ENCODE peak calls at places on chromosomes 6 and 20, in six cellular contexts. T is H1, E is mesenchymal stem cell, B is IMR-90, V is mesendoderm, M is H9. K is an unnamed sample.

GRCh38 chr6:167428664-167429063 is 103.8 kb downstream of the TTLL2 start:
- DNase-seq in T (no peak), E (no peak), B (no peak), V (no peak), M (no peak), K (no peak)

GRCh38 chr6:157556671-157557430 is 175.9 kb downstream of the ZDHHC14 start:
- DNase-seq in T (no peak), E (no peak), B (no peak), V (no peak), M (no peak), K (no peak)

GRCh38 chr6:83954371-83954770 is 79.2 kb upstream of the MRAP2 start:
- DNase-seq in T (no peak), E (no peak), B (no peak), V (no peak), M (no peak), K (no peak)

GRCh38 chr6:15293674-15294073 is 47.8 kb downstream of the JARID2 start:
- DNase-seq in T (no peak), E (no peak), B (no peak), V (no peak), M (no peak), K (no peak)

GRCh38 chr6:78910611-78911134 is 43.3 kb downstream of the IRAK1BP1 start:
- DNase-seq in T (peak; percentile 77), E (peak; percentile 24), B (no peak), V (peak; percentile 60), M (peak; percentile 74), K (peak; percentile 9)

GRCh38 chr20:35489717-35490116 is 34.3 kb downstream of the CEP250 start:
- DNase-seq in T (no peak), E (no peak), B (no peak), V (no peak), M (no peak), K (no peak)

GRCh38 chr6:168385380-168385779 is 55.6 kb upstream of the SMOC2 start:
- DNase-seq in T (no peak), E (no peak), B (no peak), V (no peak), M (no peak), K (no peak)

GRCh38 chr6:45611502-45611901 is 233.8 kb upstream of the SUPT3H start:
- DNase-seq in T (no peak), E (no peak), B (no peak), V (no peak), M (no peak), K (no peak)

GRCh38 chr20:45368221-45368980 is 5.4 kb downstream of the SYS1 start:
- DNase-seq in T (no peak), E (no peak), B (no peak), V (no peak), M (peak; percentile 3), K (no peak)

GRCh38 chr6:100167585-100167984 is 173.6 kb upstream of the MCHR2 start:
- DNase-seq in T (no peak), E (no peak), B (no peak), V (peak; percentile 35), M (no peak), K (no peak)

GRCh38 chr20:62378215-62378614 is 8.7 kb upstream of the RPS21 start:
- DNase-seq in T (no peak), E (no peak), B (no peak), V (peak; percentile 62), M (peak; percentile 70), K (no peak)

GRCh38 chr20:24991897-24992419 is 593 bp downstream of the APMAP start:
- DNase-seq in T (no peak), E (peak; percentile 44), B (no peak), V (peak; percentile 30), M (no peak), K (no peak)

GRCh38 chr20:49149281-49150045 is 38.7 kb downstream of the STAU1 start:
- DNase-seq in T (no peak), E (no peak), B (no peak), V (no peak), M (no peak), K (no peak)

GRCh38 chr20:19775353-19776201 is 17.5 kb downstream of the RIN2 start:
- DNase-seq in T (no peak), E (no peak), B (no peak), V (no peak), M (no peak), K (no peak)

GRCh38 chr20:10640897-10641296 is 32.9 kb downstream of the JAG1 start:
- DNase-seq in T (no peak), E (no peak), B (no peak), V (peak; percentile 86), M (no peak), K (no peak)

GRCh38 chr6:166743925-166744653 is 117.0 kb upstream of the RPS6KA2 start:
- DNase-seq in T (peak; percentile 46), E (no peak), B (peak; percentile 13), V (no peak), M (no peak), K (no peak)

GRCh38 chr6:3309391-3310050 is 50.8 kb downstream of the PSMG4 start:
- DNase-seq in T (no peak), E (no peak), B (no peak), V (peak; percentile 20), M (no peak), K (no peak)

GRCh38 chr6:21586760-21587181 is 6.8 kb upstream of the SOX4 start:
- DNase-seq in T (peak; percentile 72), E (no peak), B (no peak), V (no peak), M (no peak), K (no peak)

GRCh38 chr6:113644861-113645575 is 212.1 kb upstream of the MARCKS start:
- DNase-seq in T (no peak), E (peak; percentile 97), B (peak; percentile 98), V (no peak), M (no peak), K (no peak)

GRCh38 chr6:149750136-149750609 is 632 bp downstream of the PCMT1 start:
- DNase-seq in T (peak; percentile 78), E (peak; percentile 77), B (peak; percentile 49), V (peak; percentile 95), M (peak; percentile 86), K (peak; percentile 49)

GRCh38 chr20:1163105-1163504 is 21.7 kb downstream of the TMEM74B start:
- DNase-seq in T (no peak), E (no peak), B (no peak), V (no peak), M (no peak), K (no peak)

GRCh38 chr6:165799736-165800135 is 136.7 kb upstream of the PDE10A start:
- DNase-seq in T (no peak), E (peak; percentile 19), B (no peak), V (no peak), M (no peak), K (no peak)

GRCh38 chr6:36627801-36628246 is 33.7 kb downstream of the SRSF3 start:
- DNase-seq in T (no peak), E (peak; percentile 93), B (peak; percentile 91), V (no peak), M (no peak), K (no peak)

GRCh38 chr6:43916924-43917877 is 147.2 kb downstream of the VEGFA start:
- DNase-seq in T (no peak), E (peak; percentile 67), B (peak; percentile 51), V (no peak), M (no peak), K (no peak)

GRCh38 chr6:38453302-38453701 is 186.4 kb downstream of the BTBD9 start:
- DNase-seq in T (no peak), E (no peak), B (no peak), V (no peak), M (no peak), K (no peak)

GRCh38 chr20:24995741-24996448 is 3.3 kb upstream of the APMAP start:
- DNase-seq in T (peak; percentile 31), E (no peak), B (no peak), V (no peak), M (peak; percentile 19), K (no peak)

GRCh38 chr6:2765896-2766766 is 938 bp downstream of the WRNIP1 start:
- DNase-seq in T (no peak), E (peak; percentile 58), B (peak; percentile 30), V (peak; percentile 61), M (no peak), K (peak; percentile 46)

GRCh38 chr6:134550604-134551003 is 232.7 kb upstream of the SGK1 start:
- DNase-seq in T (no peak), E (peak; percentile 70), B (peak; percentile 73), V (peak; percentile 90), M (no peak), K (no peak)

GRCh38 chr6:144283781-144284473 is 1.2 kb upstream of the UTRN start:
- DNase-seq in T (no peak), E (peak; percentile 60), B (peak; percentile 44), V (peak; percentile 44), M (no peak), K (no peak)

DNA sequence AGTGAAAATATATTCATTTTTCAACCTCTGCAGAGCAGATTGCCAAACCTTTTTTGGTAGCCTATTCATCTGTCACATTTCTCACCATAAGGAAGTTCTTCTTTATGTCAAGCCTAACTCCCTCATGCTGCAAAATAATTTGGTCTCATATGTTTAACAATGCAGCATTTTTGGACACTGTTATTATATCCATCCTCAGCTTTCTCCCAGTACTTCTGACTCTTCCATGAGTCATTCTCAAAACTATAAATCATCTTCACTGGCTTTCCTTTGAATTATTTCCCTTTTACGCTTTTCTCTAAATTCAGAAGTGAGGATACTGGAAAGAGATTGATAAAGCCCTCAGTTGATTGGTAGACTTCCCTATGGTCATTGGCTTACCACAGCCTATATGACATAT is 192.2 kb downstream of the TPBG start:
- DNase-seq in T (no peak), E (no peak), B (peak; percentile 19), V (no peak), M (no peak), K (no peak)
- H2BK15ac ChIP-seq in T (no peak overlapping the region), E (no peak overlapping the region), B (no peak overlapping the region), V (no peak overlapping the region), M (no peak overlapping the region), K (no peak overlapping the region)

DNA sequence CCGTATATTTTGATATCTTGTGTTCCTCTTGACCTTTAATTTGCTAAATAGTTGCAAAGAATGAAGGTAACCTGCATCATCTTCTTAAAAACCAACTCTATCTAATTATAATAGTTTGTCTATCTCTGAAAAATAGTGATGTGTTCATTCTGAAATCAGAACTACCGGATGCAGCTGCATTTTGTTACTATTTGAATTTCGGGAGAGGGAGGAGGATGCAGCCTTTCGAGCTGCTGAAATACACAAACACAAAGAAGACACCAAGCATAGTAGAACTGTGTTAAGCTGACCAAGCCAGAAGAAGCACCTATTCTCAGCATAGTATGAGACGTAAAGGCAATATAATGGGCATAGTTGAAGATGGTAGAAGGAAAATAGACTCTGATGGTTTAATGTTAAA is 33.1 kb downstream of the PTPN1 start:
- DNase-seq in T (no peak), E (no peak), B (no peak), V (no peak), M (no peak), K (no peak)
- H3K4me1 ChIP-seq in T (peaks cover 3% of the 10 kb centered on the region), E (peaks cover 14% of the 10 kb centered on the region), B (peaks cover 20% of the 10 kb centered on the region), V (no peaks in the 10 kb centered on the region), M (no peaks in the 10 kb centered on the region), K (no peaks in the 10 kb centered on the region)

DNA sequence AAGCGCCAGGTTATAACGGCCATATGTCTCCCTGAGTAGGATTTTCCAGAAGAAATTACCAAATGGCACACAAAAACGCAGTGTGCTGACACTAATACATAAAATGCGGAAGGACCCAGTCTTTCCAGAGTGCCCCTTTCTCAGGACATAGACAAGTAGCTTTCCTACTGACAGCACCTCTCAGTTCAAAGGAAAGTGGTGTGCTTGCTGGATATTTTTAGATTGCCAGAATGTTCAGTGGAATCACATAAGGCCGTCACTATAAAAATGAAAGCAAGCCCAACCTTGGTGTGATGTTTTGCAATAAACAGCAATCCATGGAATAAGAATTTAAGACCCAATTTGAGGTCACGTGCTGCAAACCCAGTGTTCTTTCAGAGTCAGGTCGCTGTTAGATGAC is 135.5 kb upstream of the AGPAT4 start:
- DNase-seq in T (no peak), E (no peak), B (no peak), V (no peak), M (no peak), K (no peak)
- H2BK15ac ChIP-seq in T (no peak overlapping the region), E (no peak overlapping the region), B (no peak overlapping the region), V (no peak overlapping the region), M (no peak overlapping the region), K (no peak overlapping the region)

GRCh38 chr6:112216699-112217551 is 37.4 kb downstream of the LAMA4 start:
- DNase-seq in T (no peak), E (peak; percentile 94), B (peak; percentile 95), V (peak; percentile 48), M (no peak), K (no peak)
- H3K4me1 ChIP-seq in T (no peaks in the 10 kb centered on the region), E (peaks cover 6% of the 10 kb centered on the region), B (peaks cover 23% of the 10 kb centered on the region), V (peaks cover 2% of the 10 kb centered on the region), M (peaks cover 3% of the 10 kb centered on the region), K (peaks cover 1% of the 10 kb centered on the region)